ENCODE peak calls at places on chromosomes 13 and 19, in nine cellular contexts. U is AG04450, S is tibial artery, T is foreskin fibroblast, P is fibroblast of villous mesenchyme, H is uterus, J is A549, F is body of pancreas, R is cardiac muscle cell. M is an unnamed sample.

GRCh38 chr19:47369923-47370625 is 21.0 kb downstream of the DHX34 start:
- DNase-seq in U (peak; percentile 23), S (no peak), T (peak; percentile 81), P (peak; percentile 63), H (no peak), J (no peak), F (no peak), R (peak; percentile 70), M (no peak)

GRCh38 chr19:7492142-7493055 is 3.6 kb upstream of the PEX11G start:
- DNase-seq in U (no peak), S (no peak), T (peak; percentile 36), P (peak; percentile 78), H (no peak), J (no peak), F (no peak), R (peak; percentile 78), M (no peak)

GRCh38 chr19:45920458-45920857 is 5.9 kb upstream of the NANOS2 start:
- DNase-seq in U (no peak), S (no peak), T (no peak), P (no peak), H (no peak), J (no peak), F (no peak), R (no peak), M (peak; percentile 35)

GRCh38 chr13:114071441-114071840 is 61.0 kb downstream of the RASA3 start:
- DNase-seq in U (no peak), S (no peak), T (peak; percentile 45), P (no peak), H (no peak), J (no peak), F (no peak), R (no peak), M (no peak)

GRCh38 chr19:5045956-5046338 is 77.0 kb downstream of the KDM4B start:
- DNase-seq in U (no peak), S (no peak), T (peak; percentile 23), P (no peak), H (no peak), J (peak; percentile 19), F (no peak), R (no peak), M (no peak)

GRCh38 chr19:17743874-17744273 is 7.4 kb upstream of the FCHO1 start:
- DNase-seq in U (no peak), S (no peak), T (peak; percentile 54), P (peak; percentile 38), H (no peak), J (peak; percentile 64), F (no peak), R (peak; percentile 70), M (no peak)

GRCh38 chr19:11098327-11098726 is 9.1 kb downstream of the LDLR start:
- DNase-seq in U (no peak), S (no peak), T (no peak), P (no peak), H (no peak), J (no peak), F (no peak), R (no peak), M (no peak)

GRCh38 chr19:17005000-17005399 is 21.6 kb downstream of the CPAMD8 start:
- DNase-seq in U (no peak), S (no peak), T (no peak), P (no peak), H (no peak), J (no peak), F (no peak), R (no peak), M (no peak)

GRCh38 chr13:40127476-40127875 is 472.0 kb downstream of the COG6 start:
- DNase-seq in U (no peak), S (no peak), T (no peak), P (no peak), H (no peak), J (no peak), F (no peak), R (no peak), M (no peak)

GRCh38 chr19:41265376-41266153 is 1.4 kb downstream of the HNRNPUL1 start:
- DNase-seq in U (no peak), S (no peak), T (peak; percentile 47), P (peak; percentile 44), H (no peak), J (peak; percentile 37), F (peak; percentile 10), R (peak; percentile 25), M (no peak)

GRCh38 chr19:41263042-41263849 is 926 bp upstream of the HNRNPUL1 start:
- DNase-seq in U (no peak), S (peak; percentile 72), T (peak; percentile 81), P (peak; percentile 93), H (peak; percentile 62), J (peak; percentile 70), F (peak; percentile 69), R (peak; percentile 75), M (peak; percentile 50)

GRCh38 chr19:41261474-41262190 is 2.5 kb upstream of the HNRNPUL1 start:
- DNase-seq in U (no peak), S (no peak), T (no peak), P (no peak), H (no peak), J (no peak), F (peak; percentile 11), R (no peak), M (no peak)

GRCh38 chr19:41264581-41265375 is 606 bp downstream of the HNRNPUL1 start:
- DNase-seq in U (no peak), S (peak; percentile 38), T (peak; percentile 75), P (peak; percentile 56), H (peak; percentile 55), J (peak; percentile 56), F (peak; percentile 52), R (peak; percentile 50), M (peak; percentile 61)

DNA sequence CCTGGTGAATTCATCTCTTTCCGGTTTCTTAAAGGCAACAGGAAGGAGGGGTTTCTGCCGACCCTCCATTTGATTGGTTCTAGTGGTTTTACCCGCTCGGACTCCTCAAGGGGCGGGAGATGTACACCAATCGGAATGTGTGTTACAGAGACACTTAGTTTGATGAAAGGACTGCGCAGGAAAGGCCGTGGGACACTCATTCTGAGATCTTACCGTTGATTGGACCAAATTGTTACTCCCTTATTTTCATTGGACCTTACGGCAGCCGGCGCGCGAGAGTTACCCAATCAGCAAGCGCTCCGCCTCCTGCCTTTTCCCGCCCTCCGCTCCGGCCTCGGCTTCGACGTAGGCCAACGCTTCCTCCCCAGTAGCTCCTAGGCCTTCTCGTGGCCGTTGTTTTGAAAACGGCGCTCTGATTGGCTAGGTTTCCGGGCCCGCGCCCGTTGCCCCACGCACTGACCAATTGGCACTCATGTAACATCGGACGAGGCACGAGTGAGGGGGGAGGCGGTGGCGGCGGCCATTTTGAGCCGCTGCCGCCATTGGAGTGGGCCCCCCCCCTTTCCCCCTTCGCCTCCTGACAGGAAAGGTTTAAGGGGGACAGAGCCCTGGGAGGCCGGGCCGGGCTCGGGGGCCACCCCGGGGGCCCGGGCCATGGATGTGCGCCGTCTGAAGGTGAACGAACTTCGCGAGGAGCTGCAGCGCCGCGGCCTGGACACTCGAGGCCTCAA is at the start of gene HNRNPUL1:
- DNase-seq in U (peak; percentile 100), S (peak; percentile 99), T (peak; percentile 100), P (peak; percentile 100), H (peak; percentile 99), J (peak; percentile 100), F (peak; percentile 98), R (peak; percentile 100), M (peak; percentile 98)
- TF ChIP-seq CTCF in U (peak; percentile 36), S (peak; percentile 31), T (peak; percentile 31), P (peak; percentile 25), H (peak; percentile 50), J (peak; percentile 44), F (peak; percentile 43), R (peak; percentile 36), M (no peak)

GRCh38 chr13:20441879-20442278 is 83.8 kb downstream of the CRYL1 start:
- DNase-seq in U (peak; percentile 4), S (no peak), T (peak; percentile 59), P (peak; percentile 12), H (no peak), J (no peak), F (no peak), R (peak; percentile 73), M (no peak)

GRCh38 chr13:20441066-20441465 is 84.6 kb downstream of the CRYL1 start:
- DNase-seq in U (no peak), S (no peak), T (no peak), P (no peak), H (no peak), J (no peak), F (no peak), R (no peak), M (no peak)

GRCh38 chr13:20439261-20439660 is 86.4 kb downstream of the CRYL1 start:
- DNase-seq in U (no peak), S (no peak), T (no peak), P (peak; percentile 36), H (no peak), J (no peak), F (no peak), R (peak; percentile 52), M (no peak)

GRCh38 chr13:20442798-20443381 is 82.8 kb downstream of the CRYL1 start:
- DNase-seq in U (no peak), S (no peak), T (no peak), P (no peak), H (no peak), J (no peak), F (peak; percentile 39), R (no peak), M (no peak)

GRCh38 chr13:20442370-20442769 is 83.3 kb downstream of the CRYL1 start:
- DNase-seq in U (no peak), S (no peak), T (no peak), P (no peak), H (no peak), J (no peak), F (no peak), R (no peak), M (no peak)
- TF ChIP-seq CTCF in U (no peak), S (no peak), T (no peak), P (no peak), H (no peak), J (no peak), F (no peak), R (no peak), M (no peak)

DNA sequence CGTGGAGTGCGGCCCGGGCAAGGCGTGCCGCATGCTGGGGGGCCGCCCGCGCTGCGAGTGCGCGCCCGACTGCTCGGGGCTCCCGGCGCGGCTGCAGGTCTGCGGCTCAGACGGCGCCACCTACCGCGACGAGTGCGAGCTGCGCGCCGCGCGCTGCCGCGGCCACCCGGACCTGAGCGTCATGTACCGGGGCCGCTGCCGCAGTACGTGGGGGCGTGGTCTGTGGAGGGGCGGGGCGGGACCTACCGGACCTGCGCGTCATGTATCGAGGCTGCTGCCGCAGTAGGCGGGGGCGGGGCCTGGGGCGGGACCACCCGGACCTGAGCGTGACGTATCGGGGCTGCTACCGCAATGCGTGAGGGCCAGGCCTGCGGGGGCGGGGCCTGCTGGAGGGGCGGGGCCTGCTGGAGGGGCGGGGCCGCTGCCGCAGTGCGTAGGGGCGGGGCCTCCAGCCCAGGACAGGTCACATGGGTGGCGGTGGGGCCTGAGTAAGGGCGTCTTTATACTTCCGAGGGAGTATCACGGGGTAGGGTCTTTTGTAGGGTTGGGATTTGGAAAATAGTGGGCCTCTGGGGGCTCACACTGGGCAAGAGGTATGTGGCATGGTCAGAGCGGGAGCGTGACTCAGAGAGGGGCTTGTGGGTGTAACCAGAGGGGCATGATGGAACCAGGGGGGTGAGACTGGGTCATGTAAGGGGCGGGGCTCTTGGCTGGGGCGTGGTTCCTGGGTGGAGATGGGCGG is 4.3 kb downstream of the FSTL3 start:
- DNase-seq in U (peak; percentile 97), S (peak; percentile 99), T (peak; percentile 99), P (peak; percentile 99), H (peak; percentile 99), J (peak; percentile 98), F (peak; percentile 100), R (peak; percentile 99), M (peak; percentile 99)
- TF ChIP-seq CTCF in U (peak; percentile 29), S (peak; percentile 52), T (peak; percentile 21), P (peak; percentile 27), H (peak; percentile 65), J (peak; percentile 41), F (peak; percentile 19), R (peak; percentile 28), M (peak; percentile 72)

GRCh38 chr19:32053366-32053765 is 292.0 kb upstream of the ZNF507 start:
- DNase-seq in U (no peak), S (no peak), T (no peak), P (no peak), H (no peak), J (no peak), F (no peak), R (no peak), M (no peak)
- TF ChIP-seq CTCF in U (no peak), S (no peak), T (no peak), P (no peak), H (no peak), J (no peak), F (no peak), R (no peak), M (no peak)

M was measured in WERI-Rb-1.